ENCODE peak calls at places on chromosomes 11 and 22, in seven cellular contexts. U, Y, K, Z, X, S and C are unnamed samples.

GRCh38 chr22:22110548-22111266 is 128.1 kb upstream of the TOP3B start:
- DNase-seq in S (no peak), Z (peak; percentile 70), K (peak; percentile 51), Y (peak; percentile 68), U (no peak), X (no peak), C (peak; percentile 93)

GRCh38 chr11:60169264-60169915 is 13.5 kb downstream of the MS4A6A start:
- DNase-seq in X (no peak), K (peak; percentile 52), U (no peak), Y (no peak), S (no peak), Z (no peak), C (no peak)

GRCh38 chr11:76654310-76654851 is 16.2 kb downstream of the LRRC32 start:
- DNase-seq in Z (no peak), S (peak; percentile 94), K (peak; percentile 54), U (no peak), Y (no peak), X (peak; percentile 91), C (no peak)

GRCh38 chr11:76686261-76687079 is 15.9 kb upstream of the LRRC32 start:
- DNase-seq in S (no peak), K (no peak), U (no peak), X (no peak), Y (no peak), Z (no peak), C (no peak)

GRCh38 chr22:42330953-42331525 is 60.6 kb upstream of the TCF20 start:
- DNase-seq in S (no peak), Z (no peak), U (no peak), X (no peak), Y (no peak), K (no peak), C (no peak)

GRCh38 chr11:117616979-117617378 is 180.0 kb downstream of the DSCAML1 start:
- DNase-seq in X (peak; percentile 10), K (no peak), Y (no peak), S (no peak), Z (no peak), U (no peak), C (no peak)

GRCh38 chr11:82004537-82005213 is 729.0 kb downstream of the FAM181B start:
- DNase-seq in Y (no peak), K (no peak), X (no peak), Z (no peak), S (no peak), U (no peak), C (no peak)

GRCh38 chr11:13262096-13262495 is 15.5 kb upstream of the BMAL1 start:
- DNase-seq in S (no peak), Z (no peak), U (no peak), X (no peak), Y (no peak), K (no peak), C (no peak)

GRCh38 chr22:49049691-49050090 is 778.0 kb downstream of the BRD1 start:
- DNase-seq in Z (no peak), U (no peak), Y (no peak), K (no peak), S (peak; percentile 28), X (no peak), C (no peak)

GRCh38 chr11:14773755-14774154 is 118.3 kb downstream of the CYP2R1 start:
- DNase-seq in Y (no peak), K (no peak), U (no peak), Z (peak; percentile 5), X (no peak), S (no peak), C (no peak)

GRCh38 chr22:17980638-17981051 is 43.7 kb downstream of the MICAL3 start:
- DNase-seq in U (peak; percentile 56), Z (no peak), Y (no peak), S (no peak), K (peak; percentile 81), X (no peak), C (peak; percentile 88)

GRCh38 chr11:86398106-86398505 is 23.4 kb downstream of the CCDC81 start:
- DNase-seq in U (no peak), Z (no peak), Y (no peak), S (no peak), K (no peak), X (no peak), C (no peak)
- TF ChIP-seq CTCF in U (no peak), Z (no peak), Y (no peak), S (no peak), K (no peak), X (no peak), C (no peak)

GRCh38 chr11:8220261-8221024 is 43.2 kb downstream of the LMO1 start:
- DNase-seq in Y (no peak), Z (no peak), X (no peak), U (peak; percentile 28), S (no peak), K (no peak), C (peak; percentile 35)

GRCh38 chr11:8218840-8219239 is 44.8 kb downstream of the LMO1 start:
- DNase-seq in U (no peak), K (no peak), S (no peak), X (no peak), Y (no peak), Z (no peak), C (no peak)

GRCh38 chr11:8217926-8218325 is 45.8 kb downstream of the LMO1 start:
- DNase-seq in K (no peak), Y (no peak), X (no peak), S (no peak), Z (no peak), U (no peak), C (no peak)

GRCh38 chr11:8218409-8218808 is 45.3 kb downstream of the LMO1 start:
- DNase-seq in Y (no peak), K (no peak), U (no peak), X (no peak), Z (no peak), S (no peak), C (no peak)

DNA sequence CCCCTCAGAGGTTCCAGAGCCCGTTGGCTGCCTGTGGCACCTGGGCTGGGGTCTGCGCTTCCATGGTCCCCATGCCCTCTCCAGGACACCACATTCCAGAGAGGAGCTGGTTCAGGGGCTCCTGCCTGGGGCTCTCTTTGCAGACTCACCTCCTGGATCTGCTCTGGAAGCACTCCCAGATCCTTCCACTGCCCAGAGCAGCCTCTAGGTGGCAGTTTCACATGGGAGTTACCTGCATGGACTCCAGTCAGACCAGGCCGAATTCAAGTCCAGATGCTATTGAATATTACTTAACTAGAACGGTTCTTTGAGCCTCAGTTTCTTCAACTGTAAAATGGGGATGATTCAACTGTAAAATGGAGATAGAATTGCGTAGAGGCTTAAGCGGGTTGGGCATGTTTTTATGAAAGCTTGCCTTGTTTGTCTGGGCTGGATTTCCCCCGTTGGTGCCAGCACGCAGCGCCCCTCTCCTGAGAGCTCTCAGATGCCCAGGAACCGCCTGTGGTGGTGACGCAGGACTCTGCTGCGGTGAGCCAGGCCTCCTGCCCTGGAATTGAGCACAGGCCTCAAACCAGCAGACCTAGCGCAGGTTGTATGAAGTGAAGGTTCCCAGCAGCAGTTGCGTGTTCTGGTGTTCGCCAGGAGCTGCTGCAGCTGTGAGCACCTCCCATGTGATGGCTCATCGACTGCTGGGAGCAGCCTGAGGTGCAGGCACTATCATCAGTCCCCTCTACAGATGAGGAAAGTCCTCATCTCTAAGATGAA is 44.2 kb downstream of the LMO1 start:
- DNase-seq in S (no peak), Y (peak; percentile 37), K (peak; percentile 70), Z (peak; percentile 73), U (peak; percentile 24), X (no peak), C (no peak)
- TF ChIP-seq CTCF in S (peak; percentile 33), Y (peak; percentile 79), K (peak; percentile 54), Z (peak; percentile 41), U (peak; percentile 61), X (no peak), C (peak; percentile 71)

DNA sequence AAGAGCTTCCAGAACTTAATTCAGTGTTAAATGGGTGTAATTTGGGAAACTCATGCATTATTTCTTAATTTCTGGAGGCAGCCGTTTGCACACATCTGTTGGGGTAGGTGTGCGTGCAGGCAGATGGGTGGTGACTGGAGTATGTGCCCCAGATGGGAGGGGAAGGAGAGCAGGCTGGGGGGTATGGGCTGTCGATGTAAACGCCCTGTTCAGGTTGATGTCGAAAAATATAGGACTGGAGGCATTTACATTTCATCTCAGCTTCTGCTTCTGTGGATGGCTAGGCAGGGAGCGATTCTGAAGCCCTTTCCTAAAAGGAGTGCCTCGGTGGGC is 13.8 kb upstream of the SHISAL1 start:
- DNase-seq in S (no peak), K (no peak), U (no peak), Z (no peak), X (no peak), Y (no peak), C (no peak)
- TF ChIP-seq CTCF in S (no peak), K (no peak), U (no peak), Z (no peak), X (no peak), Y (no peak), C (no peak)

DNA sequence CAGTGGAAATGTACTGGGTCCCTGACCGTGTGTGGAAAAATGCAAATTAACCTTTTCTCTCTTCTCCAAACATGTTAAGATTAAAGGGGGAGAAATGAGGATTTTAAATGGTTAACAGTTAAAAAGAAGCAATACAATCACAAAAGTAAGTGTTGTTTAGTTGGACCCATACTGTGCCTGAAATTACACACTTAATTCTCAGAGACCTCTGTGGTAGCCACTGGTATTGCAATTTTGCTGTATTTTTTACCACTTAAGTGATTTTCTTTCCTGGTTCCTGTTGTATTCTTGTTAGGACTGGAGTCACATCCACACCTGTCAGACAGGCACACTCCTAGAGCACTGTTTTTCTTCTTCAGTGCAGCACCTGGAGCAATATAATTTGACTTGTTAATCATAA is 179.6 kb upstream of the PDGFD start:
- DNase-seq in X (no peak), U (no peak), Y (no peak), S (no peak), Z (no peak), K (no peak), C (no peak)
- TF ChIP-seq CTCF in X (no peak), U (peak; percentile 14), Y (peak; percentile 60), S (no peak), Z (peak; percentile 81), K (no peak), C (no peak)